ENCODE peak calls at places on chromosome 1, in eight cellular contexts. S is thyroid gland; T is HCT116; H is glutamatergic neuron; G is cardiac fibroblast; Z is CD4-positive, alpha-beta T cell; X is GM12865; Q is CD8-positive, alpha-beta T cell. I is an unnamed sample.

GRCh38 chr1:3539707-3540425 is 71.4 kb downstream of the MEGF6 start:
- DNase-seq in T (no peak), S (peak; percentile 36), Q (no peak), H (no peak), X (no peak), Z (no peak), G (peak; percentile 28), I (no peak)

GRCh38 chr1:160813215-160813614 is 17.2 kb downstream of the LY9 start:
- DNase-seq in X (peak; percentile 51), Z (no peak), S (no peak), H (no peak), Q (no peak), T (peak; percentile 69), G (no peak), I (no peak)

GRCh38 chr1:34901919-34902318 is 27.5 kb downstream of the DLGAP3 start:
- DNase-seq in T (no peak), X (no peak), G (no peak), S (no peak), H (no peak), Q (no peak), Z (no peak), I (no peak)

GRCh38 chr1:175548774-175549173 is 194.6 kb downstream of the TNR start:
- DNase-seq in Z (no peak), Q (no peak), G (peak; percentile 88), X (no peak), T (no peak), H (no peak), S (no peak), I (no peak)

GRCh38 chr1:166089804-166090203 is 77.0 kb downstream of the FAM78B start:
- DNase-seq in G (no peak), H (no peak), X (peak; percentile 71), Q (no peak), Z (no peak), S (no peak), T (no peak), I (no peak)

GRCh38 chr1:234619794-234620247 is 9.8 kb upstream of the IRF2BP2 start:
- DNase-seq in X (no peak), Z (no peak), G (no peak), T (no peak), H (no peak), S (no peak), Q (no peak), I (no peak)

GRCh38 chr1:62637392-62638105 is 40.2 kb downstream of the ANGPTL3 start:
- DNase-seq in T (no peak), Z (no peak), G (no peak), S (no peak), X (no peak), Q (no peak), H (no peak), I (no peak)

GRCh38 chr1:111506561-111506960 is 3.1 kb upstream of the ADORA3 start:
- DNase-seq in T (no peak), X (peak; percentile 27), Q (no peak), G (no peak), S (no peak), H (no peak), Z (no peak), I (no peak)

GRCh38 chr1:28604411-28604810 is 12.3 kb downstream of the RAB42 start:
- DNase-seq in H (no peak), X (no peak), Q (no peak), G (no peak), S (no peak), T (no peak), Z (no peak), I (no peak)

GRCh38 chr1:51519857-51520699 is 1.0 kb upstream of the EPS15 start:
- DNase-seq in Z (no peak), X (no peak), T (no peak), G (peak; percentile 78), Q (no peak), S (no peak), H (no peak), I (no peak)

GRCh38 chr1:6491076-6491449 is 404 bp downstream of the PLEKHG5 start:
- DNase-seq in H (no peak), S (no peak), Z (no peak), X (no peak), G (no peak), T (no peak), Q (no peak), I (no peak)

GRCh38 chr1:28437260-28437923 is 67.9 kb downstream of the PHACTR4 start:
- DNase-seq in G (peak; percentile 74), H (no peak), S (peak; percentile 33), Q (no peak), X (no peak), T (peak; percentile 50), Z (no peak), I (no peak)

GRCh38 chr1:226569879-226570547 is 21.4 kb downstream of the STUM start:
- DNase-seq in G (no peak), X (peak; percentile 37), T (peak; percentile 27), Q (peak; percentile 18), Z (no peak), H (peak; percentile 78), S (no peak), I (peak; percentile 72)

GRCh38 chr1:172697463-172698100 is 38.7 kb downstream of the FASLG start:
- DNase-seq in T (no peak), Q (no peak), X (peak; percentile 13), S (no peak), H (no peak), G (no peak), Z (no peak), I (no peak)

GRCh38 chr1:112909847-112910246 is 46.1 kb downstream of the SLC16A1 start:
- DNase-seq in T (no peak), Q (no peak), Z (no peak), G (no peak), X (no peak), H (no peak), S (no peak), I (no peak)

GRCh38 chr1:2602311-2602835 is 15.8 kb downstream of the PRXL2B start:
- DNase-seq in Z (no peak), Q (no peak), H (no peak), T (no peak), S (no peak), X (no peak), G (no peak), I (no peak)

GRCh38 chr1:78716186-78716585 is 66.6 kb downstream of the IFI44 start:
- DNase-seq in Q (no peak), G (peak; percentile 56), H (no peak), T (no peak), S (no peak), Z (no peak), X (no peak), I (no peak)

DNA sequence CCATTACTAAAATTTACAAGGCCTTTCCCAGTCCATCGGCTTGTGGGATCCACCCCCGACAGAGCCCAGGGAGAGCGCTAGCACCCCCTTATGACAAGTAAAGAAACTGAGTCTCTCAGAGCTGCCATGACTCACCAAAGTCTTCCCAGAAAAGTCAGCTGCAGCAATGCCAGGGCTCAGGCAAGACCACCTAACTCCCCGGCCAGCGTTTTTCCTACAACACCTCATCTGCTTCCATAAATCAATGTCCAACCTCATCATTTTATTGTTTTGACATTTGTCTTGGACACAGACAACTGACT is 15.0 kb downstream of the DHCR24 start:
- DNase-seq in H (no peak), S (no peak), T (no peak), Z (no peak), X (no peak), G (no peak), Q (no peak), I (no peak)
- TF ChIP-seq CTCF in H (no peak), S (no peak), T (no peak), Z (no peak), X (no peak), G (no peak), Q (no peak), I (no peak)

GRCh38 chr1:209883341-209883971 is 54.6 kb upstream of the SYT14 start:
- DNase-seq in X (no peak), Q (no peak), S (peak; percentile 50), Z (no peak), H (no peak), T (no peak), G (peak; percentile 74), I (no peak)
- TF ChIP-seq CTCF in X (no peak), Q (no peak), S (peak; percentile 11), Z (no peak), H (no peak), T (no peak), G (peak; percentile 44), I (no peak)

GRCh38 chr1:183913556-183913955 is 108.6 kb downstream of the RGL1 start:
- DNase-seq in Z (no peak), Q (no peak), X (no peak), H (no peak), S (no peak), G (no peak), T (no peak), I (no peak)

GRCh38 chr1:183914283-183914682 is 109.4 kb downstream of the RGL1 start:
- DNase-seq in X (no peak), Q (no peak), G (peak; percentile 57), T (no peak), H (no peak), S (no peak), Z (no peak), I (no peak)

GRCh38 chr1:183912265-183912886 is 107.5 kb downstream of the RGL1 start:
- DNase-seq in G (no peak), S (no peak), Q (no peak), Z (no peak), H (no peak), X (peak; percentile 84), T (no peak), I (no peak)

GRCh38 chr1:183915634-183916510 is 111.0 kb downstream of the RGL1 start:
- DNase-seq in Z (peak; percentile 47), Q (peak; percentile 73), H (peak; percentile 55), X (peak; percentile 91), T (peak; percentile 91), G (peak; percentile 96), S (peak; percentile 72), I (peak; percentile 69)

GRCh38 chr1:183914891-183915290 is 110.0 kb downstream of the RGL1 start:
- DNase-seq in T (no peak), Q (no peak), H (no peak), S (no peak), X (no peak), Z (no peak), G (no peak), I (no peak)
- TF ChIP-seq CTCF in T (no peak), Q (no peak), H (no peak), S (no peak), X (no peak), Z (no peak), G (no peak), I (no peak)

GRCh38 chr1:46747683-46748288 is 28.9 kb upstream of the EFCAB14 start:
- DNase-seq in H (peak; percentile 49), X (peak; percentile 21), Z (no peak), G (peak; percentile 63), T (peak; percentile 34), S (peak; percentile 69), Q (no peak), I (peak; percentile 48)
- TF ChIP-seq CTCF in H (peak; percentile 67), X (peak; percentile 28), Z (no peak), G (peak; percentile 73), T (peak; percentile 77), S (peak; percentile 89), Q (no peak), I (peak; percentile 58)